ENCODE peak calls at places on chromosomes 13 and 19, in ten cellular contexts. V, S, T, H, C, F, W, N, A and K are unnamed samples.

GRCh38 chr13:94464771-94465170 is 14.7 kb downstream of the DCT start:
- DNase-seq in V (no peak), S (no peak), T (no peak), H (no peak), C (no peak), F (no peak), W (no peak), N (no peak), A (no peak), K (no peak)

GRCh38 chr19:3054972-3055740 is 7.1 kb downstream of the TLE5 start:
- DNase-seq in V (no peak), S (no peak), T (no peak), H (no peak), C (no peak), F (no peak), W (no peak), N (no peak), A (peak; percentile 49), K (no peak)

GRCh38 chr13:75636339-75637095 is 387 bp downstream of the LMO7 start:
- DNase-seq in V (peak; percentile 16), S (peak; percentile 40), T (peak; percentile 44), H (peak; percentile 65), C (no peak), F (no peak), W (peak; percentile 16), N (peak; percentile 69), A (peak; percentile 36), K (peak; percentile 6)

GRCh38 chr13:106851251-106851650 is 283.3 kb upstream of the ARGLU1 start:
- DNase-seq in V (no peak), S (no peak), T (no peak), H (no peak), C (no peak), F (no peak), W (no peak), N (no peak), A (peak; percentile 57), K (no peak)

GRCh38 chr19:2805261-2805900 is 14.3 kb upstream of the ZNF554 start:
- DNase-seq in V (no peak), S (no peak), T (no peak), H (no peak), C (no peak), F (no peak), W (no peak), N (no peak), A (no peak), K (no peak)

GRCh38 chr19:1213391-1214286 is 8.1 kb downstream of the STK11 start:
- DNase-seq in V (peak; percentile 60), S (peak; percentile 54), T (peak; percentile 61), H (peak; percentile 84), C (peak; percentile 64), F (no peak), W (peak; percentile 66), N (peak; percentile 88), A (no peak), K (peak; percentile 37)

GRCh38 chr13:40232321-40232720 is 434.1 kb downstream of the FOXO1 start:
- DNase-seq in V (no peak), S (no peak), T (no peak), H (no peak), C (no peak), F (no peak), W (no peak), N (no peak), A (no peak), K (no peak)

GRCh38 chr19:42191855-42192254 is 25.6 kb downstream of the DEDD2 start:
- DNase-seq in V (no peak), S (no peak), T (no peak), H (no peak), C (no peak), F (no peak), W (no peak), N (no peak), A (peak; percentile 96), K (no peak)

GRCh38 chr13:90414691-90415596 is 932.5 kb upstream of the MIR17HG start:
- DNase-seq in V (no peak), S (no peak), T (no peak), H (no peak), C (no peak), F (no peak), W (no peak), N (no peak), A (peak; percentile 47), K (no peak)

GRCh38 chr19:35868172-35868822 is at the start of gene APLP1:
- DNase-seq in V (peak; percentile 74), S (peak; percentile 71), T (peak; percentile 91), H (peak; percentile 80), C (peak; percentile 91), F (no peak), W (peak; percentile 35), N (peak; percentile 81), A (peak; percentile 54), K (no peak)

GRCh38 chr13:113862191-113862765 is 1.6 kb downstream of the GAS6 start:
- DNase-seq in V (no peak), S (no peak), T (no peak), H (peak; percentile 32), C (no peak), F (no peak), W (no peak), N (no peak), A (no peak), K (no peak)

GRCh38 chr13:96898212-96898611 is 96.1 kb downstream of the OXGR1 start:
- DNase-seq in V (no peak), S (no peak), T (no peak), H (no peak), C (no peak), F (no peak), W (no peak), N (peak; percentile 65), A (peak; percentile 20), K (no peak)

GRCh38 chr19:16670291-16670690 is 9.4 kb downstream of the TMEM38A start:
- DNase-seq in V (no peak), S (no peak), T (no peak), H (no peak), C (no peak), F (no peak), W (no peak), N (no peak), A (no peak), K (no peak)

GRCh38 chr13:27406178-27406939 is 18.1 kb upstream of the GTF3A start:
- DNase-seq in V (no peak), S (no peak), T (peak; percentile 18), H (no peak), C (no peak), F (no peak), W (no peak), N (peak; percentile 52), A (peak; percentile 62), K (peak; percentile 17)

GRCh38 chr13:102729560-102730275 is 34.9 kb upstream of the METTL21C start:
- DNase-seq in V (no peak), S (no peak), T (no peak), H (no peak), C (no peak), F (no peak), W (no peak), N (no peak), A (peak; percentile 74), K (no peak)

GRCh38 chr19:3699071-3699740 is 1.1 kb downstream of the PIP5K1C start:
- DNase-seq in V (peak; percentile 55), S (no peak), T (peak; percentile 64), H (peak; percentile 74), C (peak; percentile 55), F (no peak), W (peak; percentile 45), N (peak; percentile 79), A (peak; percentile 24), K (peak; percentile 52)

DNA sequence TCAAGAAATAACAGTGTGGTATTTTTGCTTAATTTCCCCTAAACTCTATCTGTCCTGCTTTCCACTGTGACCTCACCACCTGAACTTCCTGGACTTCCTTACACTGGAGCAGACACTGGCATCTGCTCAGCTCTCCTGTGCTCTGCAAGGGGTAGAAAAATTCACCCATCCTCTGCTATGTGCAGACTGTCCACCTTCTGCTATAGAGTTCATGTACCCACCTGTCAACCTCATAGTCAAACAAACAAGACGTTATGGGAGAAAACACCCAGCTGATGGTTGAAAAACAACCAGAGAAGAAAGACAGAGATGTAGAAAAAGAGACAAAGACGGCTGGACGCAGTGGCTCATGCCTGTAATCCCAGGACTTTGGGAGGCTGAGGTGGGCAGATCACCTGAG is 12.2 kb downstream of the LAIR1 start:
- DNase-seq in V (no peak), S (no peak), T (no peak), H (no peak), C (no peak), F (no peak), W (no peak), N (no peak), A (no peak), K (no peak)
- H3K27ac ChIP-seq in V (no peak overlapping the region), S (no peak overlapping the region), T (no peak overlapping the region), H (no peak overlapping the region), C (no peak overlapping the region), F (no peak overlapping the region), W (no peak overlapping the region), N (no peak overlapping the region), A (no peak overlapping the region), K (no peak overlapping the region)

DNA sequence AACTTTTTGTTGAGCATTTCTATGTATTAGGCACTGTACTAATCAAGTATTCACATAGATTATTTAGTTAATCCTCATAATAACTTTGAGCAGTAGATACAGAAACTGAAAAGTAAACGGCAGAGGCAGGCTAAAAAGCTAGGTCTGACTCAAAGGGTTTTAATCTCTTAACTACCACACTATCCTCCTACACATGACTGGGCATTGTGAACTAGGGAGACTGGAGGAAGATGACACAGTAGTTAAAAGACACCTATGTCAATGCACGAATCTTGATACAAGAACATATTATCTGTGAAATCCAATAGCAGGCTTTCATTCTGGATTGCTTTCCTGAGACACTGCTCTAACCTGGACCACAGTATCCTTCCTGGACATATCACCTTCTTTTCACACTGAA is 36.3 kb downstream of the MICU2 start:
- DNase-seq in V (no peak), S (no peak), T (no peak), H (no peak), C (no peak), F (no peak), W (no peak), N (no peak), A (no peak), K (no peak)
- H3K27ac ChIP-seq in V (no peak overlapping the region), S (no peak overlapping the region), T (no peak overlapping the region), H (no peak overlapping the region), C (no peak overlapping the region), F (no peak overlapping the region), W (no peak overlapping the region), N (no peak overlapping the region), A (no peak overlapping the region), K (no peak overlapping the region)

GRCh38 chr13:52195052-52195837 is 35.8 kb upstream of the NEK3 start:
- DNase-seq in V (peak; percentile 85), S (peak; percentile 70), T (peak; percentile 82), H (peak; percentile 89), C (peak; percentile 67), F (peak; percentile 53), W (peak; percentile 81), N (peak; percentile 92), A (peak; percentile 9), K (peak; percentile 51)
- H3K27ac ChIP-seq in V (peak overlapping the region; percentile 91), S (peak overlapping the region; percentile 48), T (peak overlapping the region; percentile 85), H (peak overlapping the region; percentile 88), C (peak overlapping the region; percentile 35), F (peak overlapping the region; percentile 88), W (peak overlapping the region; percentile 81), N (peak overlapping the region; percentile 72), A (no peak overlapping the region), K (peak overlapping the region; percentile 81)

DNA sequence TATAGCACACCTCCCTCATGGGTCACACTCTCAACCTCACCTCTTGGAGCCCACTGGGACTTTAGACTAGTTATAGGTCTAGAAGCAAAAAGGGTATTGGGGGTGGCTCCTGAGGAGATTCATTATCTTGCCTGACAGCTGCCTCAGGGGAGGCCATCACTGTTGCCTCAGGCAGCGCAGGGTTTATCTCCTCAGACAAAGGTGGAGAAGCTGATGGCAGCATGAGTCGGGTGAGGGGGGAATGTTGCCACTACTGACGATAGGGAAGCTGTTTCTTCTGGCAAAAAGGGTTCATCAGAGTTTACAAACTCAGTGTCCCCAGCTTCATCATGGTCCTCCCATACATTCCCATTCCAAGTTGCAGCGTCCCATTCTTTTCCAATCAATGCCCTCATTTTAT is 562.4 kb downstream of the IRS2 start:
- DNase-seq in V (no peak), S (no peak), T (no peak), H (no peak), C (no peak), F (no peak), W (no peak), N (no peak), A (no peak), K (no peak)
- H3K27ac ChIP-seq in V (no peak overlapping the region), S (no peak overlapping the region), T (no peak overlapping the region), H (no peak overlapping the region), C (no peak overlapping the region), F (no peak overlapping the region), W (no peak overlapping the region), N (no peak overlapping the region), A (no peak overlapping the region), K (no peak overlapping the region)